ENCODE peak calls at places on chromosomes 6 and 20, in five cellular contexts. F, R, J, E and Y are unnamed samples.

GRCh38 chr20:61725145-61725544 is 340.5 kb downstream of the TAF4 start:
- DNase-seq in F (no peak), R (no peak), J (no peak), E (no peak), Y (no peak)

GRCh38 chr6:93105017-93105416 is 314.3 kb downstream of the EPHA7 start:
- DNase-seq in F (no peak), R (peak; percentile 55), J (peak; percentile 60), E (no peak), Y (no peak)

GRCh38 chr6:127119361-127120108 is 1.1 kb downstream of the RSPO3 start:
- DNase-seq in F (no peak), R (peak; percentile 19), J (no peak), E (no peak), Y (no peak)

GRCh38 chr6:40286027-40286426 is 301.1 kb downstream of the LRFN2 start:
- DNase-seq in F (no peak), R (no peak), J (no peak), E (no peak), Y (no peak)

GRCh38 chr6:78810146-78810545 is 57.2 kb upstream of the IRAK1BP1 start:
- DNase-seq in F (no peak), R (peak; percentile 13), J (peak; percentile 50), E (no peak), Y (no peak)

GRCh38 chr6:135801755-135802154 is 49.7 kb upstream of the PDE7B start:
- DNase-seq in F (no peak), R (no peak), J (no peak), E (no peak), Y (no peak)

GRCh38 chr6:19180348-19181073 is 656.7 kb upstream of the ID4 start:
- DNase-seq in F (no peak), R (no peak), J (no peak), E (peak; percentile 49), Y (peak; percentile 9)

GRCh38 chr20:10219452-10219791 is 792 bp downstream of the SNAP25 start:
- DNase-seq in F (peak; percentile 79), R (peak; percentile 64), J (peak; percentile 53), E (peak; percentile 81), Y (peak; percentile 83)

GRCh38 chr20:43722153-43722505 is 4.7 kb downstream of the GTSF1L start:
- DNase-seq in F (no peak), R (no peak), J (no peak), E (no peak), Y (no peak)

GRCh38 chr6:53048431-53049195 is 16.6 kb upstream of the FBXO9 start:
- DNase-seq in F (no peak), R (peak; percentile 84), J (peak; percentile 91), E (no peak), Y (no peak)

GRCh38 chr6:159097256-159097655 is 52.5 kb upstream of the TAGAP start:
- DNase-seq in F (no peak), R (no peak), J (no peak), E (peak; percentile 6), Y (no peak)

GRCh38 chr20:50071039-50071888 is 41.7 kb downstream of the UBE2V1 start:
- DNase-seq in F (peak; percentile 90), R (peak; percentile 91), J (peak; percentile 63), E (peak; percentile 94), Y (peak; percentile 92)

GRCh38 chr20:60341062-60341461 is 382.8 kb downstream of the CDH26 start:
- DNase-seq in F (no peak), R (no peak), J (no peak), E (no peak), Y (no peak)

GRCh38 chr6:34057790-34058189 is 88.1 kb downstream of the GRM4 start:
- DNase-seq in F (no peak), R (no peak), J (no peak), E (no peak), Y (no peak)

GRCh38 chr20:676315-676937 is 824 bp upstream of the SCRT2 start:
- DNase-seq in F (no peak), R (no peak), J (no peak), E (no peak), Y (no peak)

GRCh38 chr6:71621918-71622519 is 264.3 kb upstream of the RIMS1 start:
- DNase-seq in F (no peak), R (no peak), J (peak; percentile 17), E (no peak), Y (no peak)

GRCh38 chr6:68978411-68978810 is 343.3 kb downstream of the ADGRB3 start:
- DNase-seq in F (no peak), R (no peak), J (no peak), E (no peak), Y (no peak)

GRCh38 chr6:17179246-17180073 is 77.6 kb downstream of the STMND1 start:
- DNase-seq in F (no peak), R (no peak), J (peak; percentile 68), E (no peak), Y (no peak)

GRCh38 chr6:7201732-7202541 is 94.2 kb downstream of the RREB1 start:
- DNase-seq in F (peak; percentile 81), R (no peak), J (no peak), E (peak; percentile 75), Y (peak; percentile 16)

GRCh38 chr6:141035312-141036058 is 1097.2 kb upstream of the GJE1 start:
- DNase-seq in F (no peak), R (no peak), J (no peak), E (no peak), Y (no peak)

GRCh38 chr20:11844691-11845090 is 73.0 kb upstream of the BTBD3 start:
- DNase-seq in F (no peak), R (no peak), J (no peak), E (no peak), Y (no peak)

GRCh38 chr6:87993331-87993730 is 54.3 kb upstream of the SPACA1 start:
- DNase-seq in F (peak; percentile 63), R (no peak), J (no peak), E (no peak), Y (no peak)

GRCh38 chr6:167474171-167474570 is 149.3 kb downstream of the TTLL2 start:
- DNase-seq in F (no peak), R (no peak), J (no peak), E (no peak), Y (no peak)

GRCh38 chr6:31734703-31735500 is 1.4 kb downstream of the CLIC1 start:
- DNase-seq in F (no peak), R (peak; percentile 92), J (peak; percentile 59), E (peak; percentile 69), Y (no peak)

GRCh38 chr20:60080401-60080800 is 122.2 kb downstream of the CDH26 start:
- DNase-seq in F (no peak), R (no peak), J (no peak), E (no peak), Y (no peak)

GRCh38 chr6:126017668-126018067 is 31.3 kb downstream of the TRMT11 start:
- DNase-seq in F (no peak), R (no peak), J (no peak), E (no peak), Y (no peak)

GRCh38 chr6:124131259-124131658 is 327.6 kb downstream of the NKAIN2 start:
- DNase-seq in F (no peak), R (peak; percentile 4), J (no peak), E (no peak), Y (no peak)

GRCh38 chr6:46279874-46280273 is 109.1 kb upstream of the ENPP5 start:
- DNase-seq in F (no peak), R (no peak), J (no peak), E (no peak), Y (no peak)

GRCh38 chr6:56359201-56359899 is 112.0 kb upstream of the COL21A1 start:
- DNase-seq in F (peak; percentile 54), R (peak; percentile 66), J (peak; percentile 79), E (peak; percentile 91), Y (peak; percentile 41)

GRCh38 chr6:13992417-13993055 is 67.8 kb downstream of the RNF182 start:
- DNase-seq in F (no peak), R (peak; percentile 19), J (peak; percentile 86), E (no peak), Y (no peak)

DNA sequence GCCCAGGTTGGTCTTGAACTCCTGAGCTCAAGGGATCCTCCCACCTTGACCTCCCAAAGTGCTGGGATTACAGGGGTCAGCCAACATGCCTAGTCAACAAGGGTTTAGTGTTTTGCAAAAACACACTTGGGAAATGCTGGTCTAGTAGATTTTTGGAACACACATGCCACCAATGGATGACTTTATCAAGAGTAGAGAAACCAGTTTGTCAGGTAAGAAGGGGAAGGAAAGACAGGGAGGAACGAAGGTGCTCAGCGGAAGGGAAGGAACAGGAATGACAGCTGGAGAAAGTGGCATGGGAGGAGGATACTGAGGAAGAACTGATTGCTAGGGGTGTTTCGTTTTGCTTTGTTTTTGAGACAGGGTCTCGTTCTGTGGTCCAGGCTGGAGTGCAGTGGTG is 15.6 kb upstream of the SEC63 start:
- DNase-seq in F (no peak), R (no peak), J (no peak), E (no peak), Y (no peak)
- H3K27ac ChIP-seq in F (no peak overlapping the region), R (no peak overlapping the region), J (no peak overlapping the region), E (no peak overlapping the region), Y (no peak overlapping the region)

DNA sequence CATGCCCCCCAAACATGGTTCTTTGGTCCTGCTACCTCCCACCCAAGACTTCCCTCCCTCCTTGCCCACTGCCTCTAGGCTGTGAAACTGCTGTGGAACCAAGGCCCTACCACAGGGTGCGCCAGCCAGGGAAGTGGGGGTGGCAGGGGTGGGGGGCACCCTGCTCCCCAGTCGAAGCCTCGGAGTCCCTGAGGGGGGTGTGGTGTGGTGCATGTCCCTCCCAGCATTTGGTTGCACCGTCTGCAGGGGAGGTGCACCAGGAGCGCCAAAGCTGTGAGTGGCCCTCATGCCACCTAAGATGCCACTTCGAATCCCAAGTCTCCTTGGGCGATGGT is 1.8 kb downstream of the RGS19 start:
- DNase-seq in F (no peak), R (no peak), J (no peak), E (no peak), Y (no peak)
- H3K27ac ChIP-seq in F (no peak overlapping the region), R (no peak overlapping the region), J (no peak overlapping the region), E (no peak overlapping the region), Y (peak overlapping the region; percentile 61)

DNA sequence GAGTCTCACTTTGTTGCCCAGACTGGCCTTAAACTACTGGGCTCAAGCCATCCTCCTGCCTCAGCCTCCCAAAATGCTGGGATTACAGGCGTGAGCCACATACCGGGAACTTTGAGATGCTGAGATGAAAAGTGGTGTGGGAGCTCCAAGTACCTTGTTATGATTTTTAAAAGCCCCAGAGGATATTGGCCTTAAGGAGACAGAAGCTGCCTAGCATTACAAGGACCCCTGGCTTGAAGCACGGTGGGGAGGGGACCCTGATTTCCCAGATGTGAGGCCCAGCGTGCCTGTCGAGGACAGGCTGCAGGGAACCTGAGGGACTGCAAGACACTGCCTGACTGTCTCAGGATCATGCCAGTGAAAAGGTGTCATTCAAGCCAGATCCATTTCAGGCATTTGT is 75.3 kb upstream of the TIAM2 start:
- DNase-seq in F (no peak), R (no peak), J (no peak), E (peak; percentile 24), Y (no peak)
- H3K27ac ChIP-seq in F (no peak overlapping the region), R (no peak overlapping the region), J (no peak overlapping the region), E (no peak overlapping the region), Y (no peak overlapping the region)

DNA sequence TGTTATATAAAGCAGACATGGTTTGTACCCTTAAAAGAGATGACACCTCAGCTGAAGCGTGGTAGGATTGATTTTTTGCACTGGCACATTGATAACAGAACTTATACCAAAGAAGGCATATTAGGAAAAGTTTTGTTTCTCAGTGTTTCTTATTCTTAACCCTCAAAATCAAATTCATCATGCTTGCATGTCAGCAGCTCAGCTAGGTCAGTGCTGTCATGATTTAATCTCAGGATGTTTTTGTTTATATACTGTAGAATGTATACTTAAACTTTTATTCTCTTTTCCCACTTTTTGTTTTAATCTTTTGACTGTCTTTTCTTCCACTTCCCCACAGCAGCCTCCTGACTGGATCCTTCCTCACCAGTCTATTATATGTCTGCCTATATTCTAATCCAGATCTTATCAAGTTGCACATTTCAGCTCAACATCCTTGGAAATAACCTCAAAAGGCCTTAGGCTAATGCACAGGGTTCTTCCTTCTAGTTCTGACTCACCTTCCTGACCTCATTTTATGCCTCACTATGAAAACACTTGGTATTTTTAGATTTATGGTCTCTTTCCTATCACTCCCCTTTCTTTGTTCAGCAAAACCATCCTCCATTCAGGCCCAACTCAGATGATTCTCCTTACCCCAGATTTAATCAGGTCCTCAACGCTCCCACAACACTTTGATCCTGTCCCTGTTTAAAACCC is 7.1 kb downstream of the HEBP2 start:
- DNase-seq in F (no peak), R (peak; percentile 68), J (peak; percentile 83), E (no peak), Y (no peak)
- H3K27ac ChIP-seq in F (no peak overlapping the region), R (peak overlapping the region; percentile 28), J (peak overlapping the region; percentile 49), E (peak overlapping the region; percentile 46), Y (no peak overlapping the region)